ENCODE peak calls at places on chromosome 17, in five cellular contexts. J is naive B cell; C is thoracic aorta; I is stimulated activated CD4-positive, alpha-beta T cell treated with anti-CD3 and anti-CD28 coated beads, Interleukin-4, amount 100 ng/mL, for 1 hour; W is dermis microvascular lymphatic vessel endothelial cell. Y is an unnamed sample.
A peak's percentile ranks its signal among the peaks of the same experiment; 100 is the strongest.

GRCh38 chr17:79332011-79332410 is 257.4 kb downstream of the ENGASE start:
- DNase-seq in J (no peak), C (no peak), I (no peak), W (no peak), Y (no peak)

GRCh38 chr17:50715471-50715870 is 3.9 kb upstream of the LUC7L3 start:
- DNase-seq in J (no peak), C (no peak), I (no peak), W (no peak), Y (no peak)

GRCh38 chr17:63069245-63069644 is 103.2 kb downstream of the TANC2 start:
- DNase-seq in J (no peak), C (no peak), I (no peak), W (no peak), Y (no peak)

GRCh38 chr17:77315010-77315409 is 174.2 kb downstream of the SEC14L1 start:
- DNase-seq in J (no peak), C (no peak), I (no peak), W (no peak), Y (no peak)

GRCh38 chr17:82064433-82065192 is 991 bp downstream of the DUS1L start:
- DNase-seq in J (no peak), C (no peak), I (peak; percentile 8), W (no peak), Y (peak; percentile 65)

GRCh38 chr17:63476494-63476856 is 386 bp upstream of the ACE start:
- DNase-seq in J (no peak), C (no peak), I (no peak), W (peak; percentile 36), Y (peak; percentile 22)

GRCh38 chr17:50861334-50861676 is 4.8 kb downstream of the TOB1 start:
- DNase-seq in J (no peak), C (no peak), I (no peak), W (no peak), Y (no peak)

GRCh38 chr17:80596760-80597608 is 52.3 kb downstream of the RPTOR start:
- DNase-seq in J (no peak), C (no peak), I (no peak), W (no peak), Y (no peak)

GRCh38 chr17:68580236-68580903 is 20.8 kb downstream of the FAM20A start:
- DNase-seq in J (no peak), C (no peak), I (no peak), W (no peak), Y (no peak)

GRCh38 chr17:6456914-6457687 is 12.8 kb downstream of the PIMREG start:
- DNase-seq in J (no peak), C (no peak), I (no peak), W (peak; percentile 59), Y (no peak)

GRCh38 chr17:75725504-75725903 is 4.2 kb downstream of the ITGB4 start:
- DNase-seq in J (no peak), C (no peak), I (no peak), W (no peak), Y (no peak)

Y was measured in OCI-LY7.